ENCODE peak calls at places on chromosome 7, in nine cellular contexts. O is left lung, K is H1, D is HCT116, R is osteocyte, B is tibial artery, V is choroid plexus epithelial cell, U is H9, C is lung. P is an unnamed sample.

GRCh38 chr7:149414745-149415390 is 46.0 kb downstream of the ZNF777 start:
- DNase-seq in R (no peak), C (no peak), O (peak), D (no peak), V (peak), B (peak), K (peak), U (peak), P (no peak)

GRCh38 chr7:36032362-36032818 is 120.7 kb upstream of the EEPD1 start:
- DNase-seq in O (no peak), D (no peak), R (no peak), B (no peak), V (peak), C (no peak), K (no peak), U (no peak), P (no peak)

GRCh38 chr7:125683156-125683555 is 753.5 kb upstream of the POT1 start:
- DNase-seq in V (no peak), R (no peak), O (no peak), C (no peak), U (no peak), B (no peak), D (no peak), K (no peak), P (no peak)

GRCh38 chr7:16064316-16064715 is 357.0 kb downstream of the CRPPA start:
- DNase-seq in B (no peak), C (no peak), K (no peak), O (no peak), U (no peak), V (no peak), D (no peak), R (no peak), P (no peak)

GRCh38 chr7:131336956-131337355 is 9.3 kb downstream of the MKLN1 start:
- DNase-seq in D (peak), V (peak), C (no peak), B (no peak), O (no peak), K (no peak), U (no peak), R (no peak), P (no peak)

GRCh38 chr7:2929321-2930201 is 85.5 kb upstream of the GNA12 start:
- DNase-seq in K (no peak), C (no peak), V (no peak), B (no peak), O (peak), D (no peak), U (peak), R (peak), P (no peak)

GRCh38 chr7:154482863-154483262 is 430.7 kb downstream of the DPP6 start:
- DNase-seq in K (no peak), O (no peak), B (no peak), U (no peak), R (no peak), D (no peak), V (no peak), C (no peak), P (no peak)

GRCh38 chr7:73361340-73361739 is 33.4 kb downstream of the FKBP6 start:
- DNase-seq in K (no peak), V (no peak), B (no peak), R (no peak), O (no peak), C (no peak), U (no peak), D (no peak), P (no peak)

GRCh38 chr7:142870575-142871259 is 14.8 kb downstream of the TRPV6 start:
- DNase-seq in K (no peak), R (no peak), U (peak), C (no peak), B (no peak), D (no peak), O (no peak), V (no peak), P (no peak)

GRCh38 chr7:36473454-36474282 is 84.0 kb downstream of the ANLN start:
- DNase-seq in C (no peak), U (peak), D (peak), V (peak), R (no peak), K (no peak), O (no peak), B (no peak), P (peak)

GRCh38 chr7:102981451-102981850 is 68.7 kb downstream of the LRRC17 start:
- DNase-seq in D (no peak), O (no peak), V (no peak), B (no peak), R (no peak), K (no peak), U (no peak), C (no peak), P (no peak)

GRCh38 chr7:105876091-105876963 is at the start of gene ATXN7L1:
- DNase-seq in R (peak), C (peak), D (peak), O (peak), V (peak), U (peak), B (peak), K (peak), P (peak)
- TF ChIP-seq CTCF in R (peak), C (peak), D (peak), O (peak), V (no peak), U (peak), B (peak), K (peak), P (peak)

DNA sequence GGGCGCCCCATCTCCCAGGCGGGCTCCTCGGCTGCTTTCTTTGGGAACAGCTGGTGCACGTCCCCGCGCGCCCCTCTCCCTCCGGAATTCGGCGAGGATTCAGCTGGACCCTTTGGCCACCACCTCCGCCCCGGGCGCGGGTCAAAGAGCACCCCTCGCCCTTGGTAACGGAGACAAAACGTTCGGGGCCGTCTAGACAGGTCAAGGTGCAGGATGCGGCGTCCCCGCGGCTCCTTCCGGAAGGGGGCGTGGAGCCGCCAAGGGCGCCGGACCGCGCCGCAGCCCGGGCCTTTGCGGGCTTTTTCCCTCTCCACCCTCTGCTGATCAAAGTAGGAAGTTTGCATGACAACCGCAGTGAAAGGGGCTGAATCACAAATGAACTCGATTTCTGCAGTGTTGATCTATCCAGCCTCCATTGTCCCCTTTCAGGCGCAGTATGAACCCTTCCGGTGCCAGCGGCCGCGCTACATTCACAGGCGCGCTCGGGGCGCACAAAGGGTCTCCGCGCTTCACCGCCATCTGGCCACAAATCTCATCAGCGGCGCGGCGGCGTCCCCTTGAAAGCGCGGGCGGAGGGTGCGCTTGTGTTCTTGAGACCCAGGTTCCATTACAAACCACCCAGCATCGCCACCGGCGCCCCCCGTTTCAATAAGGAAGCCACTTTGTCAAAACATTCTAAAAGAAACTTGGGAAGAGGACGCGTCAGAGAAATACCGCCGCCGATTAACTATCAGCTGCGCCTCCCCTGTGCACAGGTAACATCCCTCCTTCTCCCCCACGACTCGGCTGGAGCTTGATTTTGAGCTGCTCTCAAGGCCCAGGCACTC is 36.4 kb downstream of the CNPY1 start:
- DNase-seq in O (no peak), D (no peak), K (peak), U (peak), V (no peak), R (no peak), C (no peak), B (no peak), P (no peak)
- TF ChIP-seq CTCF in O (no peak), D (no peak), K (peak), U (peak), V (no peak), R (peak), C (no peak), B (no peak), P (no peak)

DNA sequence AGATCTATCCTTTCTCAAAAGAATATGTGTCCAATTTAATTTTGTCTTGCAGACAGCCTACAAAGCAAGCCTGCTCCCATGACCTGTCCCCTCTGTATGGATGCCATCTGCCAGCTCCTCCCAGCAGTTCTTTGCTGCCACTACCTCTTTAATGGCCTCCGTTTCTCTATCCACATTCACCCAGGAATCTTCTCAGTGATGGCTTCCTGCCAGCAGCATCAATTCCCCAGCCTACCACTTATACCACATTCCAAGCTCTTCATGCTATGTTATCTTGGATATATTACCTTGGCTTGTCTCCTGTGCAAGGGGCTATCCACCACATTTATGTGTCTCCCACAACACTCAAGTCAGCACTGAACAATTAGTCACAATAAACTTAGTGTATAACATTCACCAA is 133.2 kb downstream of the VPS50 start:
- DNase-seq in C (no peak), D (no peak), B (no peak), U (no peak), R (no peak), V (no peak), O (no peak), K (no peak), P (no peak)
- TF ChIP-seq CTCF in C (no peak), D (no peak), B (no peak), U (no peak), R (no peak), V (no peak), O (no peak), K (no peak), P (no peak)

GRCh38 chr7:40775877-40776276 is 641.1 kb downstream of the SUGCT start:
- DNase-seq in U (no peak), B (no peak), R (no peak), D (no peak), K (no peak), C (no peak), O (no peak), V (no peak), P (no peak)

GRCh38 chr7:40777913-40778312 is 643.1 kb downstream of the SUGCT start:
- DNase-seq in O (no peak), V (no peak), U (no peak), K (no peak), B (no peak), D (no peak), C (no peak), R (no peak), P (no peak)

DNA sequence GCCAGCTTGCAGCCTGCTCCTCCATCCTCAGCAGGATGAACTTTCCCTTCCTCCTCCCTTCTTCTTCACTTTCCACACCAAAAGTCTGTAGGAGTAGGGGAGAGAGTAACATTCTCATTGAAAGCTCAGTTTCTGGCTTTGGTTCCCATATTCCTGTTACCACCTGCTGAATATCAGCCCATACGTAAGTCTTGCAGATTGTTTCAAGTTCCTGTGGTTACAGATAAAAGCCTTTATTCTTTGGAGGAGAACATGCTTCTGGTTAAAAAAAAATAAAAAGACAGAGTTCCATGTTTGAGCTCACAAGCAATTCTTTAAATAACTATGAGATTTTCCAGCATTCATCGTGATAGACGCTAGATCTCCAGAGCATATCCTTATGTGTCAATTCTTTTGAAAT is 637.3 kb downstream of the SUGCT start:
- DNase-seq in O (no peak), K (no peak), B (no peak), V (peak), U (no peak), D (no peak), R (no peak), C (no peak), P (no peak)
- TF ChIP-seq CTCF in O (no peak), K (no peak), B (no peak), V (no peak), U (no peak), D (no peak), R (no peak), C (no peak), P (no peak)

GRCh38 chr7:50587737-50588136 is 22.5 kb upstream of the DDC start:
- DNase-seq in O (no peak), R (no peak), B (no peak), V (no peak), U (no peak), D (no peak), K (no peak), C (no peak), P (no peak)

GRCh38 chr7:50591098-50591479 is 25.9 kb upstream of the DDC start:
- DNase-seq in C (no peak), D (no peak), K (no peak), R (no peak), V (no peak), U (no peak), O (no peak), B (no peak), P (no peak)

GRCh38 chr7:50590535-50590934 is 25.3 kb upstream of the DDC start:
- DNase-seq in C (no peak), K (no peak), B (no peak), D (no peak), V (no peak), U (no peak), O (no peak), R (no peak), P (no peak)

GRCh38 chr7:50589362-50589761 is 24.2 kb upstream of the DDC start:
- DNase-seq in U (no peak), B (no peak), R (peak), C (no peak), D (no peak), K (no peak), O (no peak), V (no peak), P (no peak)

DNA sequence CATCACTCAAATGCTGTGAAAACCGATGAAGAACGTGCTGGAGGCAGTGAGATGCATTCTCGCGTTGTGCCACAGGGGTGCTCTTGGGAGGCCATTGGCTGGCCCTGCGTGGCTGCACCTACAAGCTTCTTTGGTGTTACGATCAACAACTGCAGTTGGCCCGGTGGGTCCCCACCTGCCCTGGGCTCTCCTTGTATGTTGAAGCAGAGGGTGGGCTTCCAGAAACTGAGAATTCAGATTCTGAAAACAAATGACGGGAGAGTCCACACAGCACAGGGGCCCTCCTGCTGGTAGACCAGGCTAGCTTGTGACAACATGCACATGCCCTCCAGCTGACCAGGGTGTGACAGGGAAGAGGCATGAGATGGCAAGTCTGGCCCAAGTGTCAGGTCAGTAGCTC is 23.7 kb upstream of the DDC start:
- DNase-seq in V (peak), C (no peak), B (no peak), R (peak), O (no peak), U (peak), K (no peak), D (no peak), P (no peak)
- TF ChIP-seq CTCF in V (peak), C (no peak), B (no peak), R (no peak), O (no peak), U (peak), K (peak), D (peak), P (peak)

GRCh38 chr7:97013025-97013424 is 7.7 kb downstream of the DLX6 start:
- DNase-seq in O (no peak), R (no peak), V (no peak), B (no peak), U (peak), K (no peak), D (no peak), C (no peak), P (no peak)

GRCh38 chr7:97011536-97012292 is 6.4 kb downstream of the DLX6 start:
- DNase-seq in C (no peak), K (no peak), O (no peak), R (no peak), U (no peak), V (no peak), B (no peak), D (no peak), P (no peak)

GRCh38 chr7:97011104-97011503 is 5.8 kb downstream of the DLX6 start:
- DNase-seq in D (no peak), C (no peak), V (no peak), K (no peak), U (no peak), R (no peak), B (no peak), O (no peak), P (no peak)

GRCh38 chr7:97013555-97013954 is 8.2 kb downstream of the DLX6 start:
- DNase-seq in B (no peak), V (no peak), R (no peak), U (no peak), C (no peak), K (no peak), D (no peak), O (no peak), P (no peak)

GRCh38 chr7:97012293-97013005 is 7.1 kb downstream of the DLX6 start:
- DNase-seq in K (no peak), C (no peak), U (peak), D (no peak), V (no peak), B (no peak), R (no peak), O (no peak), P (no peak)
- TF ChIP-seq CTCF in K (no peak), C (no peak), U (no peak), D (no peak), V (no peak), B (no peak), R (no peak), O (no peak), P (no peak)

GRCh38 chr7:128406986-128407589 is 2.7 kb downstream of the IMPDH1 start:
- DNase-seq in O (no peak), D (no peak), C (no peak), U (no peak), R (no peak), K (no peak), B (no peak), V (peak), P (no peak)

GRCh38 chr7:128410092-128410665 is 397 bp upstream of the IMPDH1 start:
- DNase-seq in O (no peak), C (peak), U (no peak), K (no peak), D (peak), R (peak), V (peak), B (peak), P (peak)

GRCh38 chr7:128407751-128408708 is 1.8 kb downstream of the IMPDH1 start:
- DNase-seq in K (no peak), R (no peak), O (no peak), D (no peak), C (no peak), V (no peak), B (no peak), U (no peak), P (no peak)

GRCh38 chr7:128408709-128409434 is 910 bp downstream of the IMPDH1 start:
- DNase-seq in C (peak), K (no peak), V (peak), R (no peak), O (peak), D (no peak), U (no peak), B (peak), P (no peak)

DNA sequence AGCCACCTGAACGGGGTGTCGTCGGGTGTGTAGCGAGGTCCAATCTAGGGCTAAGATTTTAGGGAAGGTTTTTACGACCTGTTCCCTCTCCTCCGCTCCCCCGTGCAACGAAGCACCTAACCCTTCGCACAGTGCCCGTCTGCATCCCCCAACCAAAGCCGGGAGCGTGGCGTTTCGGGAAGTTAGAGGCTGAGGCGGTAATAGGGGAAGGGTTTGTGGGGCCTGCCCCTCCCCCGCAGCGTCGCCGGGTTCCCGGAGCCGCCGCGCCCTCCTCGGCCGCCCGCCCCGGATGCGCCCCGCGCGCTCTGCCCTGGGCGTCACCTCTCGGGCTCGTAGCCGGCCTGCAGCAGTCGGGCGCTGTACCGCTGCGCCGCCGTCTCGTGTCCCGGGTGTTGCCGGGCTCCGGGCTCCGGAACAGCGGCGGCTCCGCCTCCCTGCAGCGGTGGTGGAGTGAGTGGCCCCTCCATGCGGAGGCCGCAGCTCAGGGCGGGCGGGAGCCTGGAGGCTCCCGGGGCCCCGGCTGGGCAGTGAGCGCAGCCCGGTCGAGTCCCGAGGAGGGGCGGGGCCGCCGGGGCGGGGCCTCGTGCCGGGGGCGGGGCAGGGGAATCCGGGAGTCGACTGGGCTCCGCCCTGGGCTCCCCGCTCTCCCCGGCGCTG is at the start of gene IMPDH1:
- DNase-seq in V (peak), R (peak), C (peak), O (peak), K (no peak), D (no peak), U (peak), B (peak), P (peak)
- TF ChIP-seq CTCF in V (no peak), R (no peak), C (no peak), O (no peak), K (no peak), D (no peak), U (no peak), B (no peak), P (no peak)

GRCh38 chr7:139699640-139700504 is 77.9 kb downstream of the HIPK2 start:
- DNase-seq in K (no peak), R (no peak), C (no peak), D (no peak), O (no peak), V (no peak), U (peak), B (no peak), P (no peak)
- TF ChIP-seq CTCF in K (peak), R (no peak), C (no peak), D (peak), O (no peak), V (peak), U (peak), B (no peak), P (no peak)

GRCh38 chr7:106938803-106939202 is 73.7 kb downstream of the PIK3CG start:
- DNase-seq in U (no peak), V (no peak), B (no peak), K (no peak), O (no peak), D (no peak), R (no peak), C (no peak), P (no peak)

GRCh38 chr7:106947244-106947728 is 82.2 kb downstream of the PIK3CG start:
- DNase-seq in V (peak), K (peak), O (no peak), D (peak), B (peak), R (no peak), U (peak), C (peak), P (peak)

DNA sequence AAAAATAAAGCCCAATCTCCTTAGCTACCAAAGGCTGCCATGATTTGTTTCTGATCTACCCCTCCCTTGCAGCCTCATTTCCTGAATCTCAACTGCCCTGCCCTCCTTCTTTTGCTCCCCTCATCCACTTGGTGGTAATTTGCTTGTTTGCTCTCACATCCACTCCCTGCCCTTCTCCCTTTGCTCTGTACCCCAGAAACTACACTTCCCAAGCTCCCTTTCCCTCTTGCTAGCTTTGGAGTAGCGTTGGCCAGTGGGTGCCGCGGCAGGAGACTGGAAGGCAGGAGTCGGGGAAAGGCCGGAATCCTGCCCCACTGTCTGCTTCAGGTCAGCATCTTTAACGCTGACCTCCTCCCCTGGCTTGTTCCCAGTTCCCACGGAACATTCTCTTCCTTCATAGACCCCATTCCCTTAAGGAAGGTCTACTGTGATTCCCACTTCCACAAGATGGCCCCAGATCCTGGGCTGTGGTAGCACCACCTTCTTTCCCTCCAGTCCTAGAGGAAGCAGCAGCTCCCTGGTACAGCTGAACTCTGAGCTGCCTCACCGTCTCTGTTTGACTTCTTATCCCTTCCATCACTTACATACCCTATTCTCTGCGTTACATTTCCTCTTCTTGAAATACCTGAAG is 79.1 kb downstream of the PIK3CG start:
- DNase-seq in K (no peak), D (no peak), V (no peak), U (peak), B (no peak), O (no peak), R (no peak), C (no peak), P (no peak)
- TF ChIP-seq CTCF in K (no peak), D (no peak), V (no peak), U (no peak), B (no peak), O (no peak), R (no peak), C (no peak), P (no peak)

P was measured in Calu3.